ENCODE peak calls at places on chromosomes 3 and 15, in eight cellular contexts. One of them, this sample, is unnamed.

GRCh38 chr3:27467545-27467944 is 16.6 kb downstream of the SLC4A7 start:
- DNase-seq in effector memory CD4-positive, alpha-beta T cell: no peak
- DNase-seq in germinal center: peak
- DNase-seq in Right ventricle myocardium superior: no peak
- DNase-seq in iris pigment epithelial cell: peak
- DNase-seq in A549: peak
- DNase-seq in brain microvascular endothelial cell: no peak
- DNase-seq in Peyer's patch: no peak
- DNase-seq in this sample: peak

GRCh38 chr15:29690765-29691475 is 131.3 kb downstream of the TJP1 start:
- DNase-seq in effector memory CD4-positive, alpha-beta T cell: no peak
- DNase-seq in germinal center: no peak
- DNase-seq in Right ventricle myocardium superior: no peak
- DNase-seq in iris pigment epithelial cell: peak
- DNase-seq in A549: no peak
- DNase-seq in brain microvascular endothelial cell: no peak
- DNase-seq in Peyer's patch: no peak
- DNase-seq in this sample: peak

GRCh38 chr15:60572462-60573214 is 93.7 kb upstream of the ICE2 start:
- DNase-seq in effector memory CD4-positive, alpha-beta T cell: no peak
- DNase-seq in germinal center: no peak
- DNase-seq in Right ventricle myocardium superior: no peak
- DNase-seq in iris pigment epithelial cell: no peak
- DNase-seq in A549: no peak
- DNase-seq in brain microvascular endothelial cell: no peak
- DNase-seq in Peyer's patch: no peak
- DNase-seq in this sample: no peak

GRCh38 chr3:105827959-105828358 is 40.9 kb downstream of the CBLB start:
- DNase-seq in effector memory CD4-positive, alpha-beta T cell: no peak
- DNase-seq in germinal center: no peak
- DNase-seq in Right ventricle myocardium superior: no peak
- DNase-seq in iris pigment epithelial cell: peak
- DNase-seq in A549: peak
- DNase-seq in brain microvascular endothelial cell: peak
- DNase-seq in Peyer's patch: peak
- DNase-seq in this sample: peak

GRCh38 chr3:59894425-59895146 is 844.8 kb upstream of the CFAP20DC start:
- DNase-seq in effector memory CD4-positive, alpha-beta T cell: no peak
- DNase-seq in germinal center: no peak
- DNase-seq in Right ventricle myocardium superior: no peak
- DNase-seq in iris pigment epithelial cell: no peak
- DNase-seq in A549: no peak
- DNase-seq in brain microvascular endothelial cell: no peak
- DNase-seq in Peyer's patch: no peak
- DNase-seq in this sample: no peak

GRCh38 chr3:43177092-43177491 is 71.2 kb upstream of the POMGNT2 start:
- DNase-seq in effector memory CD4-positive, alpha-beta T cell: no peak
- DNase-seq in germinal center: no peak
- DNase-seq in Right ventricle myocardium superior: no peak
- DNase-seq in iris pigment epithelial cell: no peak
- DNase-seq in A549: no peak
- DNase-seq in brain microvascular endothelial cell: no peak
- DNase-seq in Peyer's patch: no peak
- DNase-seq in this sample: no peak

GRCh38 chr3:55487376-55488241 is 503 bp upstream of the WNT5A start:
- DNase-seq in effector memory CD4-positive, alpha-beta T cell: no peak
- DNase-seq in germinal center: no peak
- DNase-seq in Right ventricle myocardium superior: peak
- DNase-seq in iris pigment epithelial cell: peak
- DNase-seq in A549: peak
- DNase-seq in brain microvascular endothelial cell: peak
- DNase-seq in Peyer's patch: no peak
- DNase-seq in this sample: peak

GRCh38 chr3:191320316-191320715 is 8.9 kb upstream of the CCDC50 start:
- DNase-seq in effector memory CD4-positive, alpha-beta T cell: no peak
- DNase-seq in germinal center: no peak
- DNase-seq in Right ventricle myocardium superior: no peak
- DNase-seq in iris pigment epithelial cell: no peak
- DNase-seq in A549: no peak
- DNase-seq in brain microvascular endothelial cell: no peak
- DNase-seq in Peyer's patch: no peak
- DNase-seq in this sample: no peak

GRCh38 chr3:188431553-188431952 is 277.6 kb downstream of the LPP start:
- DNase-seq in effector memory CD4-positive, alpha-beta T cell: no peak
- DNase-seq in germinal center: no peak
- DNase-seq in Right ventricle myocardium superior: no peak
- DNase-seq in iris pigment epithelial cell: peak
- DNase-seq in A549: no peak
- DNase-seq in brain microvascular endothelial cell: peak
- DNase-seq in Peyer's patch: no peak
- DNase-seq in this sample: peak

GRCh38 chr15:56844463-56844862 is 74.0 kb upstream of the TCF12 start:
- DNase-seq in effector memory CD4-positive, alpha-beta T cell: no peak
- DNase-seq in germinal center: no peak
- DNase-seq in Right ventricle myocardium superior: no peak
- DNase-seq in iris pigment epithelial cell: no peak
- DNase-seq in A549: no peak
- DNase-seq in brain microvascular endothelial cell: no peak
- DNase-seq in Peyer's patch: peak
- DNase-seq in this sample: no peak

GRCh38 chr3:190016966-190017365 is 103.7 kb downstream of the P3H2 start:
- DNase-seq in effector memory CD4-positive, alpha-beta T cell: no peak
- DNase-seq in germinal center: no peak
- DNase-seq in Right ventricle myocardium superior: no peak
- DNase-seq in iris pigment epithelial cell: no peak
- DNase-seq in A549: no peak
- DNase-seq in brain microvascular endothelial cell: no peak
- DNase-seq in Peyer's patch: no peak
- DNase-seq in this sample: no peak

GRCh38 chr3:122978569-122978968 is 49.0 kb downstream of the SEMA5B start:
- DNase-seq in effector memory CD4-positive, alpha-beta T cell: no peak
- DNase-seq in germinal center: no peak
- DNase-seq in Right ventricle myocardium superior: no peak
- DNase-seq in iris pigment epithelial cell: no peak
- DNase-seq in A549: no peak
- DNase-seq in brain microvascular endothelial cell: no peak
- DNase-seq in Peyer's patch: no peak
- DNase-seq in this sample: no peak

GRCh38 chr15:69479971-69480370 is 27.4 kb downstream of the RPLP1 start:
- DNase-seq in effector memory CD4-positive, alpha-beta T cell: no peak
- DNase-seq in germinal center: no peak
- DNase-seq in Right ventricle myocardium superior: no peak
- DNase-seq in iris pigment epithelial cell: no peak
- DNase-seq in A549: no peak
- DNase-seq in brain microvascular endothelial cell: no peak
- DNase-seq in Peyer's patch: no peak
- DNase-seq in this sample: no peak

GRCh38 chr15:98580577-98580976 is 67.8 kb upstream of the IGF1R start:
- DNase-seq in effector memory CD4-positive, alpha-beta T cell: no peak
- DNase-seq in germinal center: no peak
- DNase-seq in Right ventricle myocardium superior: no peak
- DNase-seq in iris pigment epithelial cell: peak
- DNase-seq in A549: no peak
- DNase-seq in brain microvascular endothelial cell: no peak
- DNase-seq in Peyer's patch: no peak
- DNase-seq in this sample: no peak

GRCh38 chr3:40847571-40847992 is 322.8 kb downstream of the ZNF621 start:
- DNase-seq in effector memory CD4-positive, alpha-beta T cell: no peak
- DNase-seq in germinal center: no peak
- DNase-seq in Right ventricle myocardium superior: no peak
- DNase-seq in iris pigment epithelial cell: peak
- DNase-seq in A549: no peak
- DNase-seq in brain microvascular endothelial cell: peak
- DNase-seq in Peyer's patch: no peak
- DNase-seq in this sample: no peak

GRCh38 chr15:68370768-68371151 is 61.2 kb downstream of the ITGA11 start:
- DNase-seq in effector memory CD4-positive, alpha-beta T cell: no peak
- DNase-seq in germinal center: no peak
- DNase-seq in Right ventricle myocardium superior: no peak
- DNase-seq in iris pigment epithelial cell: no peak
- DNase-seq in A549: no peak
- DNase-seq in brain microvascular endothelial cell: no peak
- DNase-seq in Peyer's patch: no peak
- DNase-seq in this sample: no peak

GRCh38 chr3:166986000-166986399 is 394.1 kb downstream of the ZBBX start:
- DNase-seq in effector memory CD4-positive, alpha-beta T cell: no peak
- DNase-seq in germinal center: no peak
- DNase-seq in Right ventricle myocardium superior: no peak
- DNase-seq in iris pigment epithelial cell: no peak
- DNase-seq in A549: no peak
- DNase-seq in brain microvascular endothelial cell: no peak
- DNase-seq in Peyer's patch: no peak
- DNase-seq in this sample: no peak

This sample was measured in IMR-90.